ENCODE peak calls at places on chromosomes 1 and 21, in eight cellular contexts. Y is MM.1S; Z is Karpas-422; G is BJ; U is Jurkat, Clone E6-1; I is Peyer's patch; L is BE2C; M is brain microvascular endothelial cell. W is an unnamed sample.

GRCh38 chr1:224106568-224107281 is 7.2 kb upstream of the FBXO28 start:
- DNase-seq in Y (peak), Z (peak), G (no peak), U (peak), I (peak), L (no peak), M (peak), W (no peak)

GRCh38 chr1:61330018-61330417 is 247.7 kb downstream of the NFIA start:
- DNase-seq in Y (no peak), Z (no peak), G (no peak), U (no peak), I (no peak), L (no peak), M (no peak), W (no peak)

GRCh38 chr21:44564099-44564498 is 5.5 kb upstream of the KRTAP10-3 start:
- DNase-seq in Y (no peak), Z (no peak), G (no peak), U (no peak), I (no peak), L (no peak), M (no peak), W (no peak)

GRCh38 chr1:58823481-58824010 is 39.7 kb upstream of the JUN start:
- DNase-seq in Y (no peak), Z (peak), G (peak), U (no peak), I (no peak), L (no peak), M (peak), W (peak)

GRCh38 chr1:109769335-109770078 is 5.8 kb upstream of the EPS8L3 start:
- DNase-seq in Y (no peak), Z (no peak), G (peak), U (no peak), I (peak), L (no peak), M (peak), W (no peak)

GRCh38 chr1:187241971-187242370 is 413.2 kb downstream of the PLA2G4A start:
- DNase-seq in Y (no peak), Z (no peak), G (no peak), U (no peak), I (no peak), L (no peak), M (no peak), W (no peak)

GRCh38 chr1:41387667-41388091 is 26.4 kb downstream of the FOXO6 start:
- DNase-seq in Y (no peak), Z (no peak), G (peak), U (no peak), I (peak), L (peak), M (peak), W (peak)

GRCh38 chr1:245604979-245605378 is 450.2 kb downstream of the KIF26B start:
- DNase-seq in Y (no peak), Z (no peak), G (no peak), U (no peak), I (no peak), L (no peak), M (no peak), W (no peak)

GRCh38 chr1:149932474-149932873 is 4.2 kb downstream of the MTMR11 start:
- DNase-seq in Y (no peak), Z (no peak), G (no peak), U (no peak), I (no peak), L (no peak), M (no peak), W (no peak)

GRCh38 chr1:8136766-8137165 is 110.7 kb upstream of the ERRFI1 start:
- DNase-seq in Y (no peak), Z (no peak), G (no peak), U (no peak), I (no peak), L (no peak), M (peak), W (no peak)

GRCh38 chr1:198121058-198121829 is 35.6 kb upstream of the NEK7 start:
- DNase-seq in Y (no peak), Z (peak), G (peak), U (no peak), I (peak), L (no peak), M (peak), W (no peak)

GRCh38 chr1:63904826-63905225 is 131.0 kb downstream of the ROR1 start:
- DNase-seq in Y (no peak), Z (no peak), G (no peak), U (no peak), I (no peak), L (no peak), M (no peak), W (no peak)

GRCh38 chr1:91584866-91585265 is 84.2 kb downstream of the CDC7 start:
- DNase-seq in Y (no peak), Z (no peak), G (no peak), U (no peak), I (no peak), L (no peak), M (no peak), W (no peak)

GRCh38 chr21:46221664-46222435 is 6.7 kb downstream of the LSS start:
- DNase-seq in Y (no peak), Z (no peak), G (no peak), U (no peak), I (no peak), L (no peak), M (no peak), W (no peak)

GRCh38 chr1:63322944-63323865 is 838 bp downstream of the FOXD3 start:
- DNase-seq in Y (no peak), Z (no peak), G (no peak), U (peak), I (peak), L (peak), M (no peak), W (no peak)

GRCh38 chr1:193184776-193185175 is 1.6 kb downstream of the B3GALT2 start:
- DNase-seq in Y (no peak), Z (no peak), G (no peak), U (no peak), I (no peak), L (no peak), M (no peak), W (no peak)
- H3K4me3 ChIP-seq in Y (no peak), Z (no peak), G (no peak), U (no peak), I (peak), L (peak), M (no peak), W (no peak)

GRCh38 chr1:183804382-183804781 is 538 bp upstream of the RGL1 start:
- DNase-seq in Y (no peak), Z (no peak), G (no peak), U (no peak), I (no peak), L (no peak), M (no peak), W (no peak)
- H3K4me3 ChIP-seq in Y (peak), Z (no peak), G (peak), U (no peak), I (peak), L (peak), M (peak), W (peak)

DNA sequence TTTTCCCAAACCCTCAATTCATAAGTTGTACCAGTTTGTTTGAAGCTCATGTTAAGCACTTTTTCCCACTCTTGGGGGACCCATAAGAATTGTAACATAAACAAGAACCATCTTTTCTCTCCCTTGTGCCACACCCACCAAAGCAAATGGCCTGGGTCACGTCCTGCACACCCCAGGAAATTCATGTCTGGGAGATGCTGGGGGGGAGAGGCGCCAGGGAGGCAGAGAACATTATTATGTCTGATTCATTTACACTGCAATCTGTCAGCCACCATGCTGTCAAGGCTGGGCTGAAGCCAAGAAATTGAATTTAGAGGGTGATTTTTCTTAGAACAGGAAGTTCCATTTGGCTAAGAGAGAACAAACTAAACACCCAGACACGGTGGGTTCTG is 37.2 kb upstream of the IPO9 start:
- DNase-seq in Y (no peak), Z (no peak), G (peak), U (no peak), I (no peak), L (no peak), M (peak), W (no peak)
- H3K4me3 ChIP-seq in Y (no peak), Z (no peak), G (no peak), U (no peak), I (no peak), L (no peak), M (no peak), W (no peak)

DNA sequence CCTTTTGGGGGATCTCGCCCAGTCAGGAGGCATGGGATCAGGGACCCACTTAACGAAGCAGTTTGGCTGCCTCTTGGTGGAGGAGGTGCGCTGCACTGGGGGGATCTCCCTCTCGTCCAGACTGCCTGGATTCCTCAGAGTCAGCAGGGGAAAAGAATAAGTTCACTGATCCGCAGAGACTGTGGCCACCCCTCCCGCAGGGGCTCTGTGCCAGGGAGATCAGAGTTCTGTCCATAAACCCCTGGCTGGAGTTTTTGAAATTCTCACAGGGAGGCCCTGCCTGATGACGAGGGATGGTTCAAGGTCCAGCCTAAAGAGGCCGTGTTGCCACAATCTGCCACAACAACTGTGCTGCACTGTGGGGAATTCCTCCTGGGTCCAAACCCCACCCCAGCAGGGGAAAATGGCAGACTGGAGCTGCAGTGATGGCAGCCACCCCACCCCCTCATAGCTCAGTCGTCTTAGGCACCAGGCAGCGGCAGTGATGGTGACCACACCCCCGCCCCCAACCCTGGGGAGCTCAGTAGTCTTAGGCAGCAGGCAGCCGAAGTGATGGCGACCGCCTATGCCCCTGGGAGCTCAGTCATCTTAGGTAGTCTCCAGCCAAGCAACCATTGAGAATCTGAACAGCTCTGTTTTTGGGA is 273.8 kb upstream of the USP25 start:
- DNase-seq in Y (no peak), Z (no peak), G (no peak), U (no peak), I (peak), L (no peak), M (no peak), W (no peak)
- H3K4me3 ChIP-seq in Y (no peak), Z (no peak), G (no peak), U (no peak), I (peak), L (no peak), M (no peak), W (peak)

DNA sequence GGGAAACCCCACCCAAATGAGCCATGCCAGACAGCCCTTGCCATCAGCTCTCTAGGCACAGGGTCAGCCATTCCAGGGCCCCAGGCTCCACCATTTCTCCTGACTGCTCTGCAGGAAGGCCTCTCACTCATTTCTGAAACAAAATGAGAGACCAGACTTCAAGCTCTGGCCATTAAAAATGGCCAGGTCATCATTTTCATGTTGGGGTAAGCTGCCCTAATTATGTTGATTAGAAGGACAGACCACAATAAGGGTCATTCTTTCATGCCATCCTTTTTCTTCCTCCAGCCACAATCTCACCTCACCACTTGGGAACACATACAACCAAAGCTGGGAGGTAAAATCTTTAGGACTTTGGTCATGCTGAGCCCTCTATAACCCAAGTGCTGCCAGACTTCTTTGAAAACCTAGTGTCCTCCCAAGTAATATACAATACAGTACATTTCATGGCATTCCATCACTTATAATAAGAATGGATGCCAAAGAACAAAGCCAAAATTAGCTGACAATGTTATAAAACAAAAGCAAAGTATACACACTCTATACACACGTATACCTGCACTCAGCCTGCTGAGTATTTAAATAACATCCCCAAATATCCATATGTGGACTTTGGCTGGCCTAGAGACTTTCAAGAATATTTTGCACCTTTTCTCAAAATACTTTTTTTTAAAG is 22.4 kb upstream of the RBBP5 start:
- DNase-seq in Y (no peak), Z (no peak), G (no peak), U (no peak), I (no peak), L (no peak), M (no peak), W (no peak)
- H3K4me3 ChIP-seq in Y (no peak), Z (no peak), G (no peak), U (no peak), I (no peak), L (no peak), M (no peak), W (no peak)

GRCh38 chr1:27668808-27669723 is 2.9 kb downstream of the IFI6 start:
- DNase-seq in Y (peak), Z (peak), G (no peak), U (peak), I (peak), L (peak), M (peak), W (no peak)
- H3K4me3 ChIP-seq in Y (peak), Z (peak), G (peak), U (peak), I (peak), L (peak), M (peak), W (peak)

GRCh38 chr1:181062800-181063428 is 25.6 kb upstream of the IER5 start:
- DNase-seq in Y (peak), Z (peak), G (peak), U (no peak), I (peak), L (no peak), M (no peak), W (no peak)
- H3K4me3 ChIP-seq in Y (peak), Z (peak), G (no peak), U (no peak), I (peak), L (no peak), M (no peak), W (no peak)

DNA sequence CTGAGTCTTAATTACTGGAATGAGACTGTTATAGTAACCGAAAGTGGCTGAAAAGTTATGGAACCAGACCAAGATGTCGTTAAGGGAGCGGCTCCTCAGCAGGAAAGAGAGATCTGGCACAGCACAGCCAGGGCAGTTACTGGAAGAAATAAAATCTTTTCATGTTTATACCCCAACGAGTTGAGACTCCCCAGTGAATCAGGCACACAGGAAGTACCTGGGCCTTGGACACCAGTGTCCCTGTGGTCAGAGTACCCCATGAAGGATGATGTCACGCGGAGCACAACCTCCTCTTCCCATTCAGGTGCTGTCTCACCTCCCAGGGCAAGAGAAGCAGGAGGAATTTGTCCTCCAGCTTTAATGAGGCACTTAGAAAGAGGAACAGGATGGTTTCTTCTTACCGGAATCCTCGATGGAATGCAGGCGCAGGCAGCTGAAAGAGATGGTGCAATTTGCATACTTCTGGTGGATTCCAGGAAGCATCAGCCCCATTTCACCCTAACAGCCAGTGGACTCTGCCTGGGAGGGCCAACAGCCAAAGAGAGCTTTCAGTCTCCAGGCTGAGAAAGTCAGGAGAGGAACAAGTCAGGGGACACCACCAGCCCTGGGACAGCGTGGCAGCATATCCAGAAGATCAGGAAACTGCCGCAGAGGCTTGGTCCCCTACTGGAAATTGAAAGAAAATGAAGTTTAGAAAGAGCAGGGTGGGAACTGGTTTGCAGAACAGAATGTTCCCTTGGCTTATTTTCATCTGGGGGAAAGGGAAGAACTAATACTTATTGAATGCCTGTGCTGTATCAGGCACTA is 35.9 kb upstream of the CTTNBP2NL start:
- DNase-seq in Y (no peak), Z (no peak), G (peak), U (no peak), I (peak), L (no peak), M (peak), W (peak)
- H3K4me3 ChIP-seq in Y (no peak), Z (no peak), G (peak), U (no peak), I (peak), L (no peak), M (no peak), W (no peak)

GRCh38 chr21:28928578-28929124 is 64.0 kb downstream of the LTN1 start:
- DNase-seq in Y (no peak), Z (no peak), G (no peak), U (no peak), I (no peak), L (no peak), M (no peak), W (no peak)
- H3K4me3 ChIP-seq in Y (no peak), Z (no peak), G (no peak), U (no peak), I (no peak), L (no peak), M (no peak), W (no peak)

GRCh38 chr1:24045766-24046165 is 65.6 kb upstream of the SRSF10 start:
- DNase-seq in Y (no peak), Z (no peak), G (peak), U (no peak), I (no peak), L (no peak), M (no peak), W (no peak)
- H3K4me3 ChIP-seq in Y (no peak), Z (no peak), G (no peak), U (no peak), I (no peak), L (no peak), M (no peak), W (no peak)